ENCODE peak calls at places on chromosomes 5 and 9, in six cellular contexts. One of them, this sample, is unnamed.

GRCh38 chr5:157761690-157762611 is 18.4 kb downstream of the LSM11 start:
- DNase-seq in Karpas-422: peak; percentile 81
- DNase-seq in NT2/D1: no peak
- DNase-seq in pancreas: peak; percentile 24
- DNase-seq in mucosa of descending colon: peak; percentile 56
- DNase-seq in HCT116: peak; percentile 35
- DNase-seq in this sample: peak; percentile 53

GRCh38 chr5:41863871-41864486 is 6.2 kb downstream of the OXCT1 start:
- DNase-seq in Karpas-422: no peak
- DNase-seq in mucosa of descending colon: no peak
- DNase-seq in NT2/D1: no peak
- DNase-seq in pancreas: no peak
- DNase-seq in HCT116: no peak
- DNase-seq in this sample: no peak

GRCh38 chr9:76576344-76576743 is 117.4 kb downstream of the GCNT1 start:
- DNase-seq in mucosa of descending colon: peak; percentile 57
- DNase-seq in HCT116: no peak
- DNase-seq in pancreas: no peak
- DNase-seq in Karpas-422: peak; percentile 74
- DNase-seq in NT2/D1: no peak
- DNase-seq in this sample: no peak

GRCh38 chr9:110538621-110539020 is 40.9 kb downstream of the SVEP1 start:
- DNase-seq in NT2/D1: no peak
- DNase-seq in HCT116: no peak
- DNase-seq in Karpas-422: no peak
- DNase-seq in mucosa of descending colon: no peak
- DNase-seq in pancreas: no peak
- DNase-seq in this sample: no peak

GRCh38 chr9:134689320-134690181 is 47.9 kb downstream of the COL5A1 start:
- DNase-seq in mucosa of descending colon: peak; percentile 67
- DNase-seq in pancreas: no peak
- DNase-seq in Karpas-422: peak; percentile 63
- DNase-seq in HCT116: peak; percentile 29
- DNase-seq in NT2/D1: no peak
- DNase-seq in this sample: peak; percentile 67

GRCh38 chr5:74625742-74626241 is 14.7 kb downstream of the ENC1 start:
- DNase-seq in mucosa of descending colon: no peak
- DNase-seq in NT2/D1: no peak
- DNase-seq in HCT116: no peak
- DNase-seq in Karpas-422: no peak
- DNase-seq in pancreas: no peak
- DNase-seq in this sample: no peak

GRCh38 chr9:76371901-76372300 is 22.3 kb downstream of the RFK start:
- DNase-seq in mucosa of descending colon: no peak
- DNase-seq in HCT116: no peak
- DNase-seq in Karpas-422: no peak
- DNase-seq in pancreas: no peak
- DNase-seq in NT2/D1: no peak
- DNase-seq in this sample: no peak

GRCh38 chr5:179963375-179963774 is 55.7 kb upstream of the TBC1D9B start:
- DNase-seq in pancreas: no peak
- DNase-seq in NT2/D1: no peak
- DNase-seq in Karpas-422: no peak
- DNase-seq in mucosa of descending colon: no peak
- DNase-seq in HCT116: no peak
- DNase-seq in this sample: no peak

GRCh38 chr5:152349683-152350526 is 55.2 kb downstream of the NMUR2 start:
- DNase-seq in pancreas: peak; percentile 17
- DNase-seq in NT2/D1: peak; percentile 16
- DNase-seq in Karpas-422: peak; percentile 75
- DNase-seq in HCT116: peak; percentile 15
- DNase-seq in mucosa of descending colon: peak; percentile 32
- DNase-seq in this sample: peak; percentile 66

GRCh38 chr9:90365646-90366045 is 277.0 kb downstream of the DIRAS2 start:
- DNase-seq in HCT116: no peak
- DNase-seq in mucosa of descending colon: no peak
- DNase-seq in NT2/D1: no peak
- DNase-seq in Karpas-422: no peak
- DNase-seq in pancreas: no peak
- DNase-seq in this sample: no peak
- H3K4me1 ChIP-seq in HCT116: no peaks in the 10 kb centered on the region
- H3K4me1 ChIP-seq in mucosa of descending colon: no peaks in the 10 kb centered on the region
- H3K4me1 ChIP-seq in NT2/D1: no peaks in the 10 kb centered on the region
- H3K4me1 ChIP-seq in Karpas-422: no peaks in the 10 kb centered on the region
- H3K4me1 ChIP-seq in pancreas: peaks cover 9% of the 10 kb centered on the region
- H3K4me1 ChIP-seq in this sample: no peaks in the 10 kb centered on the region

GRCh38 chr5:148972396-148972795 is 90.5 kb downstream of the SH3TC2 start:
- DNase-seq in pancreas: no peak
- DNase-seq in Karpas-422: no peak
- DNase-seq in NT2/D1: no peak
- DNase-seq in mucosa of descending colon: no peak
- DNase-seq in HCT116: no peak
- DNase-seq in this sample: no peak

GRCh38 chr5:148970876-148971275 is 92.0 kb downstream of the SH3TC2 start:
- DNase-seq in NT2/D1: no peak
- DNase-seq in pancreas: no peak
- DNase-seq in HCT116: no peak
- DNase-seq in mucosa of descending colon: no peak
- DNase-seq in Karpas-422: no peak
- DNase-seq in this sample: no peak

GRCh38 chr5:148973455-148973854 is 89.4 kb downstream of the SH3TC2 start:
- DNase-seq in mucosa of descending colon: no peak
- DNase-seq in Karpas-422: no peak
- DNase-seq in HCT116: no peak
- DNase-seq in pancreas: no peak
- DNase-seq in NT2/D1: no peak
- DNase-seq in this sample: no peak

GRCh38 chr5:148974638-148975330 is 88.1 kb downstream of the SH3TC2 start:
- DNase-seq in Karpas-422: no peak
- DNase-seq in NT2/D1: no peak
- DNase-seq in pancreas: no peak
- DNase-seq in HCT116: no peak
- DNase-seq in mucosa of descending colon: no peak
- DNase-seq in this sample: no peak

GRCh38 chr5:148972958-148973357 is 89.9 kb downstream of the SH3TC2 start:
- DNase-seq in mucosa of descending colon: peak; percentile 13
- DNase-seq in Karpas-422: no peak
- DNase-seq in pancreas: no peak
- DNase-seq in HCT116: peak; percentile 49
- DNase-seq in NT2/D1: no peak
- DNase-seq in this sample: no peak
- H3K4me3 ChIP-seq in mucosa of descending colon: no peak overlapping the region
- H3K4me3 ChIP-seq in Karpas-422: no peak overlapping the region
- H3K4me3 ChIP-seq in pancreas: no peak overlapping the region
- H3K4me3 ChIP-seq in HCT116: no peak overlapping the region
- H3K4me3 ChIP-seq in NT2/D1: no peak overlapping the region
- H3K4me3 ChIP-seq in this sample: no peak overlapping the region

DNA sequence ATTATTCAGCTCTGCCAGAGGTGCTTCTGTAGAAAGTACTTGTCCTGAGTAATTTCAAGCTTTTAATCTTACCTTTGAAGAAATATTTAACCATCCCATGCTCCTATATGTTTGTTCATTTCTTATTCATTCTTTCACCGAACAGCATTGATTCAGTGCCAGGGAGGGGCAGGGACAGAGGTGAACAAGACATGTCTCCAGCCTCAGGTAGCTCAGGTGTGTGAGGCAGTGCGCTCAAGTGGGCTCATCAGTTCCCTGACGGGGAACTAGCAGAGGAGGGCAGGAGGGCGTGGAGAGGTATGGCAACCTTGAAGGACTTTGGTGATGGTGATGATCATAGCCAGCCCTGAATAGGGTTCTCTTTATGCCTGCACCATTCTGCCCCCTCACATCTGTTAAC is 25.9 kb downstream of the ERGIC1 start:
- DNase-seq in mucosa of descending colon: no peak
- DNase-seq in Karpas-422: no peak
- DNase-seq in HCT116: no peak
- DNase-seq in NT2/D1: no peak
- DNase-seq in pancreas: no peak
- DNase-seq in this sample: no peak
- H3K4me1 ChIP-seq in mucosa of descending colon: peaks cover 47% of the 10 kb centered on the region
- H3K4me1 ChIP-seq in Karpas-422: no peaks in the 10 kb centered on the region
- H3K4me1 ChIP-seq in HCT116: peaks cover 6% of the 10 kb centered on the region
- H3K4me1 ChIP-seq in NT2/D1: no peaks in the 10 kb centered on the region
- H3K4me1 ChIP-seq in pancreas: peaks cover 31% of the 10 kb centered on the region
- H3K4me1 ChIP-seq in this sample: peaks cover 67% of the 10 kb centered on the region

DNA sequence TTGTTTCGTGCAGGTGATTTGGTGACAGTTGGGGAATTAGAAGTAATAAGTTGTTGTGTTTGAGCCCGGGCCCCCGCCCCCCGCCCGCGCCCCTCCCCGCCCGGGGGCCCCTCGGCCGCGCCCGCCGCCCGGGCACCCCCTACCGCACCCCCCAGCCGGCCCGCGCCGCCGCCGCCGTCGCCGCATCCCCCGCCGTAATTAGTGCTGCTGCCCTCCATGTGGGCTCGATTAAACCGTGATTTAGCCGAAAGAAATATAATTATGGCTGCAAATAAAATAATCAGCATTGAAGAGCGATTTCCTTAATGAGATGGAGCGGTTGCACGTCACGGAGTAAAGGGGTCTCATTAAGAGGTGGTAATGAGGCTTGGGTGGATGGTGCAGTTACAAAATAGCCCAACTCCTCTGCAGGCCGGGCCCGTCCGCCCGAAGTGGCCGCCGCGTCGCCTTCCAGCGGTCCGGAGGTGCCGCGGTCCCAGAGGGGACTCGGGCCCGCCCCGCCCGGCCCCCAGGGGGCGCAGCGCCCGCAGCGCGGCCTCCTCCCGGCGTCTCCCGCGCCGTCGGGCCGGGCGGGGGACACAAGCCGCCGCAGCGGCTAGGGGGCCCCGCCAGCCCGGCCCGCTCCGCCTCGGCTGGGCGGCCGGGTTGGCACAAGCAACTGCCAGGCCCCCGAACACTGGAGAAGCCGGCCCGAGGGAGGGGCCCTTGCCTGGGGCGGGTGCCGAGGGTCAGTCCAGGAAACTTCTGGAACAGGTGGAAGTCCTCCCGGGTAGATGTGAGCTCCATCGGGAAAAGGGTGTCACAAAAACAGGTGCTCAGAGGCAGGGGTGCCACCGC is 6.9 kb upstream of the OTP start:
- DNase-seq in mucosa of descending colon: peak; percentile 32
- DNase-seq in HCT116: peak; percentile 29
- DNase-seq in Karpas-422: peak; percentile 58
- DNase-seq in NT2/D1: no peak
- DNase-seq in pancreas: no peak
- DNase-seq in this sample: peak; percentile 87
- H3K4me3 ChIP-seq in mucosa of descending colon: no peak overlapping the region
- H3K4me3 ChIP-seq in HCT116: peak overlapping the region; percentile 52
- H3K4me3 ChIP-seq in Karpas-422: no peak overlapping the region
- H3K4me3 ChIP-seq in NT2/D1: peak overlapping the region; percentile 28
- H3K4me3 ChIP-seq in pancreas: no peak overlapping the region
- H3K4me3 ChIP-seq in this sample: peak overlapping the region; percentile 43

DNA sequence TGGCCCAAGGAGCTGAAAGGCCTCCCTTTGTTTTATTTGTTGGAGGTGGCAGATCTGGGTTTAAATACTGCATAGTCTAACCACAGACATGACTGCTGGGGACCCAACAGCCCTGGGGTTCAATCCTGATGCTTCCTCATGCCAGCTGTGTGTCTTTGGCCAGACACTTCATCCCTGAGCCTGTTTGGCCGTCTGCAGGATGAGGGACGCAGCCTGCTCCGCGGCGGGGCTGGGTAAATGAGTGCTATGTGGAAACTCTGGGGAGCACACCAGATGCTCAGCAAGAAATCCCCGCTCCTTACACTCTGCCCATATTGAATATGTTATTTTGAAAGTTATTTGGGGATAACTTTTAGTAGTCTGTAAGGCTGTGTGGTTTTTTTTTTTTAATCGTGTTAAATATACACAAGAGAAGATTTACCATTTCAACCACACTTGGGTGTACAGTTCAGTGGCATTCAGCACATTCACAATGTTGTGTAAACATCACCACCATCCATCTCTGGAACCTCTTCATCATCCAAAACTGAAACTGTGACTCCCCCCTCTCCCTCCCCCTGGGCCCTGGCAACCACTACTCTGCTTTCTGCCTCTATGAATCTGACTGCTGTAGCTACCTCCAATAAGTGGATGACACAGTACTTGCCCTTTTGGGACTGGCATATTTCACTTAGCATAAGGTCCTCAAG is 42.8 kb downstream of the SH3PXD2B start:
- DNase-seq in NT2/D1: no peak
- DNase-seq in HCT116: no peak
- DNase-seq in Karpas-422: no peak
- DNase-seq in mucosa of descending colon: no peak
- DNase-seq in pancreas: no peak
- DNase-seq in this sample: no peak
- H3K4me1 ChIP-seq in NT2/D1: peaks cover 12% of the 10 kb centered on the region
- H3K4me1 ChIP-seq in HCT116: no peaks in the 10 kb centered on the region
- H3K4me1 ChIP-seq in Karpas-422: no peaks in the 10 kb centered on the region
- H3K4me1 ChIP-seq in mucosa of descending colon: peaks cover 7% of the 10 kb centered on the region
- H3K4me1 ChIP-seq in pancreas: peaks cover 20% of the 10 kb centered on the region
- H3K4me1 ChIP-seq in this sample: no peaks in the 10 kb centered on the region

GRCh38 chr5:181052928-181053759 is 13.1 kb downstream of the BTNL9 start:
- DNase-seq in HCT116: no peak
- DNase-seq in pancreas: no peak
- DNase-seq in mucosa of descending colon: peak; percentile 9
- DNase-seq in NT2/D1: no peak
- DNase-seq in Karpas-422: no peak
- DNase-seq in this sample: peak; percentile 52

GRCh38 chr5:181052526-181052927 is 12.5 kb downstream of the BTNL9 start:
- DNase-seq in pancreas: no peak
- DNase-seq in NT2/D1: no peak
- DNase-seq in mucosa of descending colon: peak; percentile 12
- DNase-seq in HCT116: no peak
- DNase-seq in Karpas-422: no peak
- DNase-seq in this sample: peak; percentile 49

GRCh38 chr5:181050016-181050415 is 9.9 kb downstream of the BTNL9 start:
- DNase-seq in HCT116: no peak
- DNase-seq in pancreas: no peak
- DNase-seq in mucosa of descending colon: no peak
- DNase-seq in Karpas-422: no peak
- DNase-seq in NT2/D1: no peak
- DNase-seq in this sample: no peak

GRCh38 chr5:181053760-181054122 is 13.7 kb downstream of the BTNL9 start:
- DNase-seq in Karpas-422: no peak
- DNase-seq in mucosa of descending colon: no peak
- DNase-seq in pancreas: no peak
- DNase-seq in NT2/D1: no peak
- DNase-seq in HCT116: no peak
- DNase-seq in this sample: peak; percentile 36

DNA sequence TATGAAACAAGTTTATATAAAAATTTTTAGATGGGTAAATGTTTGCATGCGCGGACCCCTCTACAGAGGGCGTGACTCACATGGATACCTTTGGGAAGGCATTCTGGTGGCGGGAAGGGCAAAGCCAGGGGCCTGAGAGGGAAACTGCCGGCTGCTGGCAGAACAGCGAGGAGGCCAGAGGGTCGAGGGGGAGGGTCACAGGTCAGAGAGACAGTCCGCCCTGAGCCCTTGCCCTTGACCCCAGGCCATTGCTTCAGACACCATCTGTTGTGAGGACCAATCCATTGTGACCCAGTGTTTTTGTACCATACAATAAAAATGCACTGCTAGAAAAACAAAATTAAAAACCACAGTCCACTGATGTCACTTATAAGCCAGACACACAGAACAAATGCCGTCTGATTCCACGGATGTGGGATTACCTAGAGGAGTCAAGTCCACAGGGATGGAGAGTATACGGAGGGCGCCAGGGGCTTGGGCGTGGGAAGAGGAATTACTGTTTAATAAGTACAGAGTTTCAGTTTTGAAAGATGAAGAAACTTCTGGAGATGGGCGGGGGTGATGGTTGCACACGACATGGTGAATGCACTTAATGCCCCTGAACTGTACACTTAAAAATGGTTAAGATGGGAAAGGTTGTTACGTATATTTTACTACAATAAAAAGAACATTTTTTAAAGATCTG is 11.9 kb downstream of the BTNL9 start:
- DNase-seq in HCT116: no peak
- DNase-seq in mucosa of descending colon: no peak
- DNase-seq in NT2/D1: no peak
- DNase-seq in pancreas: no peak
- DNase-seq in Karpas-422: no peak
- DNase-seq in this sample: no peak
- H3K4me3 ChIP-seq in HCT116: no peak overlapping the region
- H3K4me3 ChIP-seq in mucosa of descending colon: no peak overlapping the region
- H3K4me3 ChIP-seq in NT2/D1: peak overlapping the region; percentile 42
- H3K4me3 ChIP-seq in pancreas: no peak overlapping the region
- H3K4me3 ChIP-seq in Karpas-422: no peak overlapping the region
- H3K4me3 ChIP-seq in this sample: peak overlapping the region; percentile 83

This sample was measured in Caco-2.